ENCODE peak calls at places on chromosome 3, in four cellular contexts. A is A172, Q is esophagus squamous epithelium, E is lung microvascular endothelial cell. M is an unnamed sample.
A peak's percentile ranks its signal among the peaks of the same experiment; 100 is the strongest.

GRCh38 chr3:13272831-13273603 is 147.1 kb downstream of the NUP210 start:
- DNase-seq in A (no peak), Q (no peak), E (no peak), M (no peak)

GRCh38 chr3:161927131-161927530 is 430.5 kb downstream of the OTOL1 start:
- DNase-seq in A (no peak), Q (no peak), E (no peak), M (no peak)

GRCh38 chr3:11770477-11771381 is 76.0 kb downstream of the TAMM41 start:
- DNase-seq in A (peak; percentile 75), Q (peak; percentile 38), E (peak; percentile 87), M (peak; percentile 90)

GRCh38 chr3:151316267-151316991 is at the start of gene GPR87:
- DNase-seq in A (peak; percentile 60), Q (no peak), E (peak; percentile 40), M (no peak)

GRCh38 chr3:53038679-53039375 is 7.0 kb downstream of the SFMBT1 start:
- DNase-seq in A (no peak), Q (no peak), E (no peak), M (no peak)

GRCh38 chr3:196654691-196655090 is 15.2 kb downstream of the NRROS start:
- DNase-seq in A (peak; percentile 59), Q (no peak), E (peak; percentile 54), M (no peak)

GRCh38 chr3:16587703-16588070 is 17.5 kb downstream of the DAZL start:
- DNase-seq in A (no peak), Q (no peak), E (no peak), M (no peak)

GRCh38 chr3:31882895-31883294 is 98.2 kb downstream of the OSBPL10 start:
- DNase-seq in A (no peak), Q (no peak), E (no peak), M (peak; percentile 1)

GRCh38 chr3:23859012-23859743 is 53.4 kb downstream of the UBE2E1 start:
- DNase-seq in A (no peak), Q (no peak), E (peak; percentile 64), M (no peak)